ENCODE peak calls at places on chromosome 2, in seven cellular contexts. B is cardiac muscle cell, M is ovary, D is transverse colon, V is trophoblast cell, E is foreskin fibroblast, T is cardiac fibroblast. O is an unnamed sample.
A peak's percentile ranks its signal among the peaks of the same experiment; 100 is the strongest.

GRCh38 chr2:219281588-219281987 is 2.4 kb downstream of the DNAJB2 start:
- DNase-seq in E (no peak), B (no peak), V (no peak), M (no peak), D (no peak), T (no peak), O (no peak)

GRCh38 chr2:241636182-241636982 is 576 bp downstream of the THAP4 start:
- DNase-seq in M (peak; percentile 62), V (peak; percentile 58), D (peak; percentile 55), B (peak; percentile 68), T (peak; percentile 41), E (peak; percentile 61), O (no peak)

GRCh38 chr2:188524519-188525113 is 232.9 kb downstream of the GULP1 start:
- DNase-seq in M (peak; percentile 31), E (peak; percentile 80), D (peak; percentile 10), B (peak; percentile 55), V (peak; percentile 78), T (peak; percentile 82), O (no peak)

GRCh38 chr2:238487134-238487533 is 60.4 kb downstream of the ASB1 start:
- DNase-seq in D (no peak), M (peak; percentile 4), B (no peak), V (no peak), E (no peak), T (no peak), O (peak; percentile 49)

GRCh38 chr2:58502931-58503330 is 261.8 kb upstream of the FANCL start:
- DNase-seq in M (no peak), B (no peak), V (no peak), D (no peak), T (no peak), E (no peak), O (no peak)

GRCh38 chr2:71742953-71743601 is 289.7 kb downstream of the DYSF start:
- DNase-seq in E (peak; percentile 92), M (peak; percentile 28), B (no peak), V (peak; percentile 34), D (peak; percentile 59), T (peak; percentile 94), O (peak; percentile 86)

GRCh38 chr2:46798998-46799698 is 116.5 kb downstream of the MCFD2 start:
- DNase-seq in V (no peak), M (no peak), D (no peak), B (no peak), T (peak; percentile 66), E (peak; percentile 68), O (no peak)

GRCh38 chr2:67500541-67500940 is 103.4 kb downstream of the ETAA1 start:
- DNase-seq in E (no peak), V (no peak), D (no peak), M (no peak), T (peak; percentile 51), B (no peak), O (no peak)

GRCh38 chr2:10222-10875 is 36.0 kb downstream of the FAM110C start:
- DNase-seq in M (peak; percentile 49), B (peak; percentile 35), E (no peak), T (peak; percentile 4), D (no peak), V (peak; percentile 64), O (no peak)

GRCh38 chr2:216362730-216363129 is 9.6 kb downstream of the MARCHF4 start:
- DNase-seq in V (no peak), E (peak; percentile 78), T (peak; percentile 76), B (peak; percentile 16), M (no peak), D (no peak), O (no peak)

GRCh38 chr2:69567157-69567908 is 76.2 kb downstream of the AAK1 start:
- DNase-seq in E (peak; percentile 78), T (peak; percentile 56), V (peak; percentile 97), M (no peak), D (no peak), B (no peak), O (no peak)

GRCh38 chr2:218033208-218033589 is 30.4 kb upstream of the TNS1 start:
- DNase-seq in M (no peak), D (no peak), E (no peak), V (no peak), B (no peak), T (no peak), O (no peak)

GRCh38 chr2:218032336-218033171 is 29.8 kb upstream of the TNS1 start:
- DNase-seq in M (no peak), V (no peak), B (no peak), D (no peak), E (no peak), T (no peak), O (peak; percentile 75)

GRCh38 chr2:218031771-218032257 is 29.0 kb upstream of the TNS1 start:
- DNase-seq in V (no peak), E (no peak), M (no peak), D (no peak), T (no peak), B (no peak), O (no peak)

GRCh38 chr2:218035463-218036100 is 32.8 kb upstream of the TNS1 start:
- DNase-seq in B (no peak), T (no peak), D (no peak), E (no peak), V (no peak), M (no peak), O (peak; percentile 70)

GRCh38 chr2:218033590-218034496 is 31.0 kb upstream of the TNS1 start:
- DNase-seq in T (no peak), M (no peak), B (peak; percentile 54), V (no peak), D (no peak), E (no peak), O (peak; percentile 74)
- H3K4me3 ChIP-seq in T (no peak overlapping the region), M (no peak overlapping the region), B (no peak overlapping the region), V (no peak overlapping the region), D (no peak overlapping the region), E (no peak overlapping the region), O (peak overlapping the region; percentile 60)

DNA sequence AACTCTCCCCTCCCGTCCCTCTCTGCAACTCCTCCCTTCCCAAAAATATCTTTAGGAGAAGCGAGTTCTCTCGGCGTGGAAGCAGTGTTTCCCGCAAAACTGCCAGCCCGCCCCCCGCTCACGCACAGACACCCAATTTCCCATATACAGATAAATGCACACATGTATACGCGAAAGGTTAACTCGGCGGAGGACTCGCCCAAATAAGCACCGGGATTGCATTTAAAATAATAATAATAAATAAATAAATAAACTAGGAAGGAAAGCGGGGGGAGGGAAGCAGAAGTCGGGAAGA is 70.0 kb upstream of the PSMD14 start:
- DNase-seq in V (no peak), B (no peak), E (peak; percentile 26), M (no peak), D (no peak), T (no peak), O (no peak)
- H3K4me3 ChIP-seq in V (peak overlapping the region; percentile 74), B (peak overlapping the region; percentile 23), E (peak overlapping the region; percentile 63), M (peak overlapping the region; percentile 52), D (peak overlapping the region; percentile 22), T (peak overlapping the region; percentile 54), O (peak overlapping the region; percentile 82)

GRCh38 chr2:152336854-152337510 is 2.0 kb downstream of the FMNL2 start:
- DNase-seq in E (peak; percentile 52), V (peak; percentile 66), B (peak; percentile 17), T (peak; percentile 55), M (peak; percentile 41), D (peak; percentile 41), O (no peak)
- H3K4me3 ChIP-seq in E (peak overlapping the region; percentile 77), V (peak overlapping the region; percentile 98), B (peak overlapping the region; percentile 57), T (peak overlapping the region; percentile 90), M (peak overlapping the region; percentile 89), D (no peak overlapping the region), O (peak overlapping the region; percentile 98)

DNA sequence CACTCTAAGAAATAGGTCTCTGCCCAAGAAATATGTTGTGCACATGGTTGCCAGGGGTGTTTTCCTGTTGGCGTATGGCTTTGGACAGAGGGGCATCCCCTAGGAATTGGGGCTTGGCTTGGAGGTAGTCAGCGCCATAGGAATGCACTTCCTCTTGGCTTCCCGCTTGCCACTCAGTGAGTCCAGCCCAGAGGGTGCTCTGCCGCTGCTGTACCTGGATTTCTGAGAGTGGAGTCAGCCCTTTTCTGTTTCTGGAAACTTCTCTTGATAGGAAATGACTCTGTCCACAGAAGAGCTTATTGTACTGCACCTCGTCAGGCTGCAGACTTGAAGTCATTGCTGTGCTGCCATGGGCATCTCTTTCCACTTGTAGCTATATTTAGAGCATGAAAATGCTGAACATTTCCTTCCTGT is 116.7 kb upstream of the MGAT5 start:
- DNase-seq in V (no peak), B (peak; percentile 79), D (no peak), T (peak; percentile 90), M (no peak), E (peak; percentile 86), O (no peak)
- H3K4me3 ChIP-seq in V (no peak overlapping the region), B (no peak overlapping the region), D (no peak overlapping the region), T (peak overlapping the region; percentile 30), M (no peak overlapping the region), E (peak overlapping the region; percentile 32), O (peak overlapping the region; percentile 60)

O was measured in coronary artery.